ENCODE peak calls at places on chromosome 21, in nine cellular contexts. One of them, this sample, is unnamed.

GRCh38 chr21:39132248-39132647 is 51.0 kb downstream of the PSMG1 start:
- DNase-seq in choroid plexus epithelial cell: peak; percentile 21
- DNase-seq in activated CD4-positive, alpha-beta T cell treated with anti-CD3 and anti-CD28 coated beads, Interleukin-2, amount 10 ng/mL, durations not matched to agents 7 days and 5 days: no peak
- DNase-seq in AG08395: no peak
- DNase-seq in EL: no peak
- DNase-seq in progenitor cell of endocrine pancreas: no peak
- DNase-seq in substantia nigra: no peak
- DNase-seq in germinal center: no peak
- DNase-seq in NCI-H2081: no peak
- DNase-seq in this sample: no peak

GRCh38 chr21:45330075-45330781 is 42.5 kb upstream of the POFUT2 start:
- DNase-seq in choroid plexus epithelial cell: peak; percentile 88
- DNase-seq in activated CD4-positive, alpha-beta T cell treated with anti-CD3 and anti-CD28 coated beads, Interleukin-2, amount 10 ng/mL, durations not matched to agents 7 days and 5 days: no peak
- DNase-seq in AG08395: peak; percentile 81
- DNase-seq in EL: peak; percentile 95
- DNase-seq in progenitor cell of endocrine pancreas: peak; percentile 40
- DNase-seq in substantia nigra: no peak
- DNase-seq in germinal center: no peak
- DNase-seq in NCI-H2081: no peak
- DNase-seq in this sample: no peak

GRCh38 chr21:38321568-38321967 is 64.8 kb downstream of the KCNJ15 start:
- DNase-seq in choroid plexus epithelial cell: no peak
- DNase-seq in activated CD4-positive, alpha-beta T cell treated with anti-CD3 and anti-CD28 coated beads, Interleukin-2, amount 10 ng/mL, durations not matched to agents 7 days and 5 days: no peak
- DNase-seq in AG08395: peak; percentile 61
- DNase-seq in EL: no peak
- DNase-seq in progenitor cell of endocrine pancreas: no peak
- DNase-seq in substantia nigra: no peak
- DNase-seq in germinal center: no peak
- DNase-seq in NCI-H2081: no peak
- DNase-seq in this sample: no peak

GRCh38 chr21:17550671-17551308 is 37.9 kb downstream of the CXADR start:
- DNase-seq in choroid plexus epithelial cell: no peak
- DNase-seq in activated CD4-positive, alpha-beta T cell treated with anti-CD3 and anti-CD28 coated beads, Interleukin-2, amount 10 ng/mL, durations not matched to agents 7 days and 5 days: no peak
- DNase-seq in AG08395: no peak
- DNase-seq in EL: no peak
- DNase-seq in progenitor cell of endocrine pancreas: no peak
- DNase-seq in substantia nigra: no peak
- DNase-seq in germinal center: no peak
- DNase-seq in NCI-H2081: no peak
- DNase-seq in this sample: no peak

GRCh38 chr21:42747746-42748351 is 94.4 kb downstream of the PDE9A start:
- DNase-seq in choroid plexus epithelial cell: no peak
- DNase-seq in activated CD4-positive, alpha-beta T cell treated with anti-CD3 and anti-CD28 coated beads, Interleukin-2, amount 10 ng/mL, durations not matched to agents 7 days and 5 days: no peak
- DNase-seq in AG08395: no peak
- DNase-seq in EL: no peak
- DNase-seq in progenitor cell of endocrine pancreas: no peak
- DNase-seq in substantia nigra: no peak
- DNase-seq in germinal center: no peak
- DNase-seq in NCI-H2081: no peak
- DNase-seq in this sample: no peak

GRCh38 chr21:31470896-31471694 is 127.0 kb upstream of the TIAM1 start:
- DNase-seq in choroid plexus epithelial cell: no peak
- DNase-seq in activated CD4-positive, alpha-beta T cell treated with anti-CD3 and anti-CD28 coated beads, Interleukin-2, amount 10 ng/mL, durations not matched to agents 7 days and 5 days: no peak
- DNase-seq in AG08395: no peak
- DNase-seq in EL: no peak
- DNase-seq in progenitor cell of endocrine pancreas: no peak
- DNase-seq in substantia nigra: no peak
- DNase-seq in germinal center: no peak
- DNase-seq in NCI-H2081: no peak
- DNase-seq in this sample: no peak

GRCh38 chr21:42790520-42790919 is 88.8 kb downstream of the WDR4 start:
- DNase-seq in choroid plexus epithelial cell: no peak
- DNase-seq in activated CD4-positive, alpha-beta T cell treated with anti-CD3 and anti-CD28 coated beads, Interleukin-2, amount 10 ng/mL, durations not matched to agents 7 days and 5 days: no peak
- DNase-seq in AG08395: no peak
- DNase-seq in EL: no peak
- DNase-seq in progenitor cell of endocrine pancreas: no peak
- DNase-seq in substantia nigra: no peak
- DNase-seq in germinal center: no peak
- DNase-seq in NCI-H2081: no peak
- DNase-seq in this sample: no peak

GRCh38 chr21:41620982-41621381 is 113.0 kb upstream of the TMPRSS2 start:
- DNase-seq in choroid plexus epithelial cell: no peak
- DNase-seq in activated CD4-positive, alpha-beta T cell treated with anti-CD3 and anti-CD28 coated beads, Interleukin-2, amount 10 ng/mL, durations not matched to agents 7 days and 5 days: no peak
- DNase-seq in AG08395: peak; percentile 39
- DNase-seq in EL: peak; percentile 59
- DNase-seq in progenitor cell of endocrine pancreas: no peak
- DNase-seq in substantia nigra: no peak
- DNase-seq in germinal center: no peak
- DNase-seq in NCI-H2081: no peak
- DNase-seq in this sample: no peak

GRCh38 chr21:33973268-33973667 is 57.7 kb upstream of the ATP5PO start:
- DNase-seq in choroid plexus epithelial cell: no peak
- DNase-seq in activated CD4-positive, alpha-beta T cell treated with anti-CD3 and anti-CD28 coated beads, Interleukin-2, amount 10 ng/mL, durations not matched to agents 7 days and 5 days: no peak
- DNase-seq in AG08395: no peak
- DNase-seq in EL: no peak
- DNase-seq in progenitor cell of endocrine pancreas: no peak
- DNase-seq in substantia nigra: no peak
- DNase-seq in germinal center: no peak
- DNase-seq in NCI-H2081: no peak
- DNase-seq in this sample: no peak

GRCh38 chr21:43703068-43703880 is 15.7 kb upstream of the PDXK start:
- DNase-seq in choroid plexus epithelial cell: peak; percentile 88
- DNase-seq in activated CD4-positive, alpha-beta T cell treated with anti-CD3 and anti-CD28 coated beads, Interleukin-2, amount 10 ng/mL, durations not matched to agents 7 days and 5 days: peak; percentile 49
- DNase-seq in AG08395: peak; percentile 64
- DNase-seq in EL: peak; percentile 25
- DNase-seq in progenitor cell of endocrine pancreas: no peak
- DNase-seq in substantia nigra: peak; percentile 35
- DNase-seq in germinal center: no peak
- DNase-seq in NCI-H2081: no peak
- DNase-seq in this sample: no peak

GRCh38 chr21:45376459-45377324 is 28.3 kb upstream of the COL18A1 start:
- DNase-seq in choroid plexus epithelial cell: no peak
- DNase-seq in activated CD4-positive, alpha-beta T cell treated with anti-CD3 and anti-CD28 coated beads, Interleukin-2, amount 10 ng/mL, durations not matched to agents 7 days and 5 days: no peak
- DNase-seq in AG08395: peak; percentile 49
- DNase-seq in EL: no peak
- DNase-seq in progenitor cell of endocrine pancreas: no peak
- DNase-seq in substantia nigra: no peak
- DNase-seq in germinal center: no peak
- DNase-seq in NCI-H2081: no peak
- DNase-seq in this sample: no peak

GRCh38 chr21:37009740-37010341 is 3.3 kb downstream of the RIPPLY3 start:
- DNase-seq in choroid plexus epithelial cell: peak; percentile 91
- DNase-seq in activated CD4-positive, alpha-beta T cell treated with anti-CD3 and anti-CD28 coated beads, Interleukin-2, amount 10 ng/mL, durations not matched to agents 7 days and 5 days: peak; percentile 80
- DNase-seq in AG08395: peak; percentile 87
- DNase-seq in EL: peak; percentile 79
- DNase-seq in progenitor cell of endocrine pancreas: peak; percentile 90
- DNase-seq in substantia nigra: peak; percentile 80
- DNase-seq in germinal center: peak; percentile 73
- DNase-seq in NCI-H2081: peak; percentile 93
- DNase-seq in this sample: no peak

GRCh38 chr21:35316456-35316855 is 267.4 kb upstream of the RUNX1 start:
- DNase-seq in choroid plexus epithelial cell: no peak
- DNase-seq in activated CD4-positive, alpha-beta T cell treated with anti-CD3 and anti-CD28 coated beads, Interleukin-2, amount 10 ng/mL, durations not matched to agents 7 days and 5 days: no peak
- DNase-seq in AG08395: no peak
- DNase-seq in EL: no peak
- DNase-seq in progenitor cell of endocrine pancreas: no peak
- DNase-seq in substantia nigra: no peak
- DNase-seq in germinal center: no peak
- DNase-seq in NCI-H2081: no peak
- DNase-seq in this sample: no peak

GRCh38 chr21:17819878-17820232 is 699 bp upstream of the C21orf91 start:
- DNase-seq in choroid plexus epithelial cell: no peak
- DNase-seq in activated CD4-positive, alpha-beta T cell treated with anti-CD3 and anti-CD28 coated beads, Interleukin-2, amount 10 ng/mL, durations not matched to agents 7 days and 5 days: no peak
- DNase-seq in AG08395: peak; percentile 22
- DNase-seq in EL: no peak
- DNase-seq in progenitor cell of endocrine pancreas: no peak
- DNase-seq in substantia nigra: peak; percentile 79
- DNase-seq in germinal center: peak; percentile 70
- DNase-seq in NCI-H2081: no peak
- DNase-seq in this sample: no peak

GRCh38 chr21:34129039-34129891 is 55.9 kb downstream of the MRPS6 start:
- DNase-seq in choroid plexus epithelial cell: peak; percentile 95
- DNase-seq in activated CD4-positive, alpha-beta T cell treated with anti-CD3 and anti-CD28 coated beads, Interleukin-2, amount 10 ng/mL, durations not matched to agents 7 days and 5 days: peak; percentile 82
- DNase-seq in AG08395: peak; percentile 78
- DNase-seq in EL: peak; percentile 78
- DNase-seq in progenitor cell of endocrine pancreas: no peak
- DNase-seq in substantia nigra: peak; percentile 30
- DNase-seq in germinal center: no peak
- DNase-seq in NCI-H2081: no peak
- DNase-seq in this sample: no peak

GRCh38 chr21:44371596-44371995 is 18.2 kb downstream of the TRPM2 start:
- DNase-seq in choroid plexus epithelial cell: no peak
- DNase-seq in activated CD4-positive, alpha-beta T cell treated with anti-CD3 and anti-CD28 coated beads, Interleukin-2, amount 10 ng/mL, durations not matched to agents 7 days and 5 days: no peak
- DNase-seq in AG08395: no peak
- DNase-seq in EL: no peak
- DNase-seq in progenitor cell of endocrine pancreas: no peak
- DNase-seq in substantia nigra: no peak
- DNase-seq in germinal center: no peak
- DNase-seq in NCI-H2081: no peak
- DNase-seq in this sample: no peak

GRCh38 chr21:27703806-27704205 is 736.9 kb upstream of the ADAMTS5 start:
- DNase-seq in choroid plexus epithelial cell: no peak
- DNase-seq in activated CD4-positive, alpha-beta T cell treated with anti-CD3 and anti-CD28 coated beads, Interleukin-2, amount 10 ng/mL, durations not matched to agents 7 days and 5 days: no peak
- DNase-seq in AG08395: peak; percentile 31
- DNase-seq in EL: no peak
- DNase-seq in progenitor cell of endocrine pancreas: no peak
- DNase-seq in substantia nigra: no peak
- DNase-seq in germinal center: no peak
- DNase-seq in NCI-H2081: no peak
- DNase-seq in this sample: no peak

GRCh38 chr21:44761011-44761729 is 40.5 kb downstream of the UBE2G2 start:
- DNase-seq in choroid plexus epithelial cell: no peak
- DNase-seq in activated CD4-positive, alpha-beta T cell treated with anti-CD3 and anti-CD28 coated beads, Interleukin-2, amount 10 ng/mL, durations not matched to agents 7 days and 5 days: peak; percentile 22
- DNase-seq in AG08395: no peak
- DNase-seq in EL: no peak
- DNase-seq in progenitor cell of endocrine pancreas: no peak
- DNase-seq in substantia nigra: no peak
- DNase-seq in germinal center: no peak
- DNase-seq in NCI-H2081: no peak
- DNase-seq in this sample: peak; percentile 29

GRCh38 chr21:26965567-26966359 is 1.1 kb downstream of the ADAMTS5 start:
- DNase-seq in choroid plexus epithelial cell: peak; percentile 34
- DNase-seq in activated CD4-positive, alpha-beta T cell treated with anti-CD3 and anti-CD28 coated beads, Interleukin-2, amount 10 ng/mL, durations not matched to agents 7 days and 5 days: no peak
- DNase-seq in AG08395: peak; percentile 37
- DNase-seq in EL: peak; percentile 63
- DNase-seq in progenitor cell of endocrine pancreas: peak; percentile 71
- DNase-seq in substantia nigra: peak; percentile 37
- DNase-seq in germinal center: no peak
- DNase-seq in NCI-H2081: no peak
- DNase-seq in this sample: no peak

GRCh38 chr21:41895643-41896493 is 16.7 kb upstream of the PRDM15 start:
- DNase-seq in choroid plexus epithelial cell: peak; percentile 23
- DNase-seq in activated CD4-positive, alpha-beta T cell treated with anti-CD3 and anti-CD28 coated beads, Interleukin-2, amount 10 ng/mL, durations not matched to agents 7 days and 5 days: peak; percentile 60
- DNase-seq in AG08395: no peak
- DNase-seq in EL: no peak
- DNase-seq in progenitor cell of endocrine pancreas: no peak
- DNase-seq in substantia nigra: no peak
- DNase-seq in germinal center: peak; percentile 80
- DNase-seq in NCI-H2081: no peak
- DNase-seq in this sample: no peak

GRCh38 chr21:42567861-42568260 is 54.2 kb downstream of the SLC37A1 start:
- DNase-seq in choroid plexus epithelial cell: no peak
- DNase-seq in activated CD4-positive, alpha-beta T cell treated with anti-CD3 and anti-CD28 coated beads, Interleukin-2, amount 10 ng/mL, durations not matched to agents 7 days and 5 days: no peak
- DNase-seq in AG08395: no peak
- DNase-seq in EL: no peak
- DNase-seq in progenitor cell of endocrine pancreas: no peak
- DNase-seq in substantia nigra: no peak
- DNase-seq in germinal center: no peak
- DNase-seq in NCI-H2081: no peak
- DNase-seq in this sample: no peak

GRCh38 chr21:40681164-40681859 is 165.6 kb downstream of the DSCAM start:
- DNase-seq in choroid plexus epithelial cell: no peak
- DNase-seq in activated CD4-positive, alpha-beta T cell treated with anti-CD3 and anti-CD28 coated beads, Interleukin-2, amount 10 ng/mL, durations not matched to agents 7 days and 5 days: no peak
- DNase-seq in AG08395: no peak
- DNase-seq in EL: no peak
- DNase-seq in progenitor cell of endocrine pancreas: no peak
- DNase-seq in substantia nigra: peak; percentile 67
- DNase-seq in germinal center: no peak
- DNase-seq in NCI-H2081: peak; percentile 32
- DNase-seq in this sample: no peak

GRCh38 chr21:26489781-26490180 is 83.3 kb downstream of the CYYR1 start:
- DNase-seq in choroid plexus epithelial cell: no peak
- DNase-seq in activated CD4-positive, alpha-beta T cell treated with anti-CD3 and anti-CD28 coated beads, Interleukin-2, amount 10 ng/mL, durations not matched to agents 7 days and 5 days: no peak
- DNase-seq in AG08395: no peak
- DNase-seq in EL: no peak
- DNase-seq in progenitor cell of endocrine pancreas: no peak
- DNase-seq in substantia nigra: no peak
- DNase-seq in germinal center: no peak
- DNase-seq in NCI-H2081: no peak
- DNase-seq in this sample: no peak

GRCh38 chr21:28464095-28464494 is 528.6 kb downstream of the LTN1 start:
- DNase-seq in choroid plexus epithelial cell: no peak
- DNase-seq in activated CD4-positive, alpha-beta T cell treated with anti-CD3 and anti-CD28 coated beads, Interleukin-2, amount 10 ng/mL, durations not matched to agents 7 days and 5 days: no peak
- DNase-seq in AG08395: peak; percentile 13
- DNase-seq in EL: no peak
- DNase-seq in progenitor cell of endocrine pancreas: no peak
- DNase-seq in substantia nigra: no peak
- DNase-seq in germinal center: no peak
- DNase-seq in NCI-H2081: no peak
- DNase-seq in this sample: no peak

GRCh38 chr21:45818904-45819285 is 162.7 kb upstream of the COL6A1 start:
- DNase-seq in choroid plexus epithelial cell: peak; percentile 83
- DNase-seq in activated CD4-positive, alpha-beta T cell treated with anti-CD3 and anti-CD28 coated beads, Interleukin-2, amount 10 ng/mL, durations not matched to agents 7 days and 5 days: peak; percentile 70
- DNase-seq in AG08395: peak; percentile 74
- DNase-seq in EL: peak; percentile 86
- DNase-seq in progenitor cell of endocrine pancreas: no peak
- DNase-seq in substantia nigra: no peak
- DNase-seq in germinal center: no peak
- DNase-seq in NCI-H2081: no peak
- DNase-seq in this sample: no peak

GRCh38 chr21:43778469-43779335 is 2.6 kb upstream of the CSTB start:
- DNase-seq in choroid plexus epithelial cell: peak; percentile 83
- DNase-seq in activated CD4-positive, alpha-beta T cell treated with anti-CD3 and anti-CD28 coated beads, Interleukin-2, amount 10 ng/mL, durations not matched to agents 7 days and 5 days: peak; percentile 24
- DNase-seq in AG08395: no peak
- DNase-seq in EL: no peak
- DNase-seq in progenitor cell of endocrine pancreas: no peak
- DNase-seq in substantia nigra: no peak
- DNase-seq in germinal center: no peak
- DNase-seq in NCI-H2081: no peak
- DNase-seq in this sample: no peak

GRCh38 chr21:37071561-37072238 is 1.2 kb downstream of the PIGP start:
- DNase-seq in choroid plexus epithelial cell: peak; percentile 78
- DNase-seq in activated CD4-positive, alpha-beta T cell treated with anti-CD3 and anti-CD28 coated beads, Interleukin-2, amount 10 ng/mL, durations not matched to agents 7 days and 5 days: no peak
- DNase-seq in AG08395: peak; percentile 65
- DNase-seq in EL: peak; percentile 74
- DNase-seq in progenitor cell of endocrine pancreas: no peak
- DNase-seq in substantia nigra: peak; percentile 27
- DNase-seq in germinal center: peak; percentile 2
- DNase-seq in NCI-H2081: peak; percentile 14
- DNase-seq in this sample: no peak

GRCh38 chr21:25578070-25578961 is 29.0 kb downstream of the MRPL39 start:
- DNase-seq in choroid plexus epithelial cell: no peak
- DNase-seq in activated CD4-positive, alpha-beta T cell treated with anti-CD3 and anti-CD28 coated beads, Interleukin-2, amount 10 ng/mL, durations not matched to agents 7 days and 5 days: no peak
- DNase-seq in AG08395: no peak
- DNase-seq in EL: peak; percentile 46
- DNase-seq in progenitor cell of endocrine pancreas: no peak
- DNase-seq in substantia nigra: no peak
- DNase-seq in germinal center: no peak
- DNase-seq in NCI-H2081: no peak
- DNase-seq in this sample: no peak

GRCh38 chr21:46145840-46146691 is 9.3 kb downstream of the FTCD start:
- DNase-seq in choroid plexus epithelial cell: no peak
- DNase-seq in activated CD4-positive, alpha-beta T cell treated with anti-CD3 and anti-CD28 coated beads, Interleukin-2, amount 10 ng/mL, durations not matched to agents 7 days and 5 days: no peak
- DNase-seq in AG08395: no peak
- DNase-seq in EL: no peak
- DNase-seq in progenitor cell of endocrine pancreas: no peak
- DNase-seq in substantia nigra: no peak
- DNase-seq in germinal center: no peak
- DNase-seq in NCI-H2081: no peak
- DNase-seq in this sample: no peak

GRCh38 chr21:41124626-41125240 is 43.2 kb upstream of the BACE2 start:
- DNase-seq in choroid plexus epithelial cell: no peak
- DNase-seq in activated CD4-positive, alpha-beta T cell treated with anti-CD3 and anti-CD28 coated beads, Interleukin-2, amount 10 ng/mL, durations not matched to agents 7 days and 5 days: no peak
- DNase-seq in AG08395: no peak
- DNase-seq in EL: no peak
- DNase-seq in progenitor cell of endocrine pancreas: no peak
- DNase-seq in substantia nigra: no peak
- DNase-seq in germinal center: no peak
- DNase-seq in NCI-H2081: no peak
- DNase-seq in this sample: no peak

GRCh38 chr21:35395728-35396127 is 346.6 kb upstream of the RUNX1 start:
- DNase-seq in choroid plexus epithelial cell: peak; percentile 69
- DNase-seq in activated CD4-positive, alpha-beta T cell treated with anti-CD3 and anti-CD28 coated beads, Interleukin-2, amount 10 ng/mL, durations not matched to agents 7 days and 5 days: no peak
- DNase-seq in AG08395: no peak
- DNase-seq in EL: peak; percentile 31
- DNase-seq in progenitor cell of endocrine pancreas: no peak
- DNase-seq in substantia nigra: no peak
- DNase-seq in germinal center: no peak
- DNase-seq in NCI-H2081: no peak
- DNase-seq in this sample: no peak

This sample was measured in iPS DF 6.9.